ENCODE peak calls at places on chromosome 9, in eight cellular contexts. K, O, A, Z, T, Y, G and R are unnamed samples.

GRCh38 chr9:87685431-87685830 is 40.5 kb upstream of the CTSL start:
- DNase-seq in K (no peak), O (no peak), A (peak), Z (no peak), T (no peak), Y (no peak), G (peak), R (no peak)

GRCh38 chr9:63859475-63860215 is 1425.4 kb downstream of the FOXD4L5 start:
- DNase-seq in K (no peak), O (peak), A (no peak), Z (no peak), T (no peak), Y (no peak), G (no peak), R (no peak)

GRCh38 chr9:69444021-69444420 is 119.0 kb downstream of the ENTREP1 start:
- DNase-seq in K (no peak), O (no peak), A (no peak), Z (no peak), T (no peak), Y (no peak), G (no peak), R (no peak)

GRCh38 chr9:9061599-9061998 is 1262.0 kb upstream of the DMAC1 start:
- DNase-seq in K (no peak), O (no peak), A (no peak), Z (no peak), T (no peak), Y (no peak), G (no peak), R (no peak)

GRCh38 chr9:124011460-124012301 is at the start of gene LHX2:
- DNase-seq in K (peak), O (peak), A (peak), Z (peak), T (no peak), Y (no peak), G (no peak), R (peak)

GRCh38 chr9:82934949-82935348 is 128.0 kb downstream of the RASEF start:
- DNase-seq in K (no peak), O (no peak), A (peak), Z (no peak), T (no peak), Y (no peak), G (no peak), R (peak)

GRCh38 chr9:133609311-133610098 is at the start of gene FAM163B:
- DNase-seq in K (no peak), O (no peak), A (peak), Z (no peak), T (no peak), Y (no peak), G (no peak), R (no peak)

GRCh38 chr9:114532561-114533237 is 27.4 kb upstream of the WHRN start:
- DNase-seq in K (no peak), O (no peak), A (no peak), Z (no peak), T (no peak), Y (no peak), G (no peak), R (no peak)

GRCh38 chr9:79221084-79221483 is 350.7 kb upstream of the TLE4 start:
- DNase-seq in K (no peak), O (no peak), A (peak), Z (no peak), T (no peak), Y (no peak), G (no peak), R (peak)

GRCh38 chr9:133994359-133995011 is 2.4 kb upstream of the VAV2 start:
- DNase-seq in K (peak), O (peak), A (peak), Z (peak), T (peak), Y (peak), G (peak), R (peak)

GRCh38 chr9:68560131-68560844 is 19.6 kb upstream of the TMEM252 start:
- DNase-seq in K (peak), O (peak), A (peak), Z (peak), T (peak), Y (no peak), G (peak), R (peak)

GRCh38 chr9:42852133-42852532 is 668.7 kb downstream of the SPATA31A6 start:
- DNase-seq in K (no peak), O (peak), A (no peak), Z (no peak), T (no peak), Y (no peak), G (no peak), R (peak)

GRCh38 chr9:83327750-83328622 is 210.2 kb downstream of the FRMD3 start:
- DNase-seq in K (no peak), O (no peak), A (no peak), Z (no peak), T (no peak), Y (no peak), G (no peak), R (no peak)

GRCh38 chr9:135909371-135909770 is 2.0 kb upstream of the CAMSAP1 start:
- DNase-seq in K (no peak), O (no peak), A (no peak), Z (no peak), T (no peak), Y (no peak), G (peak), R (no peak)

GRCh38 chr9:135908334-135909204 is 1.2 kb upstream of the CAMSAP1 start:
- DNase-seq in K (no peak), O (no peak), A (peak), Z (peak), T (no peak), Y (no peak), G (peak), R (no peak)

GRCh38 chr9:135907006-135907434 is 326 bp downstream of the CAMSAP1 start:
- DNase-seq in K (no peak), O (no peak), A (no peak), Z (peak), T (no peak), Y (no peak), G (peak), R (no peak)

GRCh38 chr9:135906291-135907005 is 898 bp downstream of the CAMSAP1 start:
- DNase-seq in K (no peak), O (no peak), A (peak), Z (peak), T (no peak), Y (no peak), G (peak), R (no peak)

GRCh38 chr9:135907446-135908333 is at the start of gene CAMSAP1:
- DNase-seq in K (peak), O (peak), A (peak), Z (peak), T (peak), Y (peak), G (peak), R (peak)
- TF ChIP-seq POLR2A in K (no peak), O (no peak), A (peak), Z (peak), T (peak), Y (no peak), G (no peak), R (peak)

DNA sequence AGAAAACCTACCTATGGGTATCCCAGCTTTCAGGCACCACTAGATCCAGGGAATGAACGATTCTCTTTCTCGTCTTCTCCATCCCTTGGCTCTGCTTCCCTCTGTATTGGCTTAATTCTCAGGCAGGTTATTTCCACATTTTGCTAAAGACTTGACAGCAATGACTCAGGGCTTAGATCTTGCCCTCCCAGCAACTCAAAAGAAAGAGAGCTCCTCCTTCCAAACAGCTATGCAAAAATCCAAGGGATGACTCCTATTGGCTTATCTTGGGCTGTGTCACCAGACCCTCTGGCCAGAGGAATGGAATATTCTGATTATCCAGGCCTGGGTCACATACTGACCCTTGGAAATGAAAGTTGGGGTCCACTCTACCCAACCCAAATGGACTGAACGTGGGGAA is 270.2 kb downstream of the NTRK2 start:
- DNase-seq in K (no peak), O (no peak), A (no peak), Z (no peak), T (no peak), Y (no peak), G (no peak), R (no peak)
- TF ChIP-seq POLR2A in K (no peak), O (no peak), A (no peak), Z (no peak), T (no peak), Y (no peak), G (no peak), R (no peak)

DNA sequence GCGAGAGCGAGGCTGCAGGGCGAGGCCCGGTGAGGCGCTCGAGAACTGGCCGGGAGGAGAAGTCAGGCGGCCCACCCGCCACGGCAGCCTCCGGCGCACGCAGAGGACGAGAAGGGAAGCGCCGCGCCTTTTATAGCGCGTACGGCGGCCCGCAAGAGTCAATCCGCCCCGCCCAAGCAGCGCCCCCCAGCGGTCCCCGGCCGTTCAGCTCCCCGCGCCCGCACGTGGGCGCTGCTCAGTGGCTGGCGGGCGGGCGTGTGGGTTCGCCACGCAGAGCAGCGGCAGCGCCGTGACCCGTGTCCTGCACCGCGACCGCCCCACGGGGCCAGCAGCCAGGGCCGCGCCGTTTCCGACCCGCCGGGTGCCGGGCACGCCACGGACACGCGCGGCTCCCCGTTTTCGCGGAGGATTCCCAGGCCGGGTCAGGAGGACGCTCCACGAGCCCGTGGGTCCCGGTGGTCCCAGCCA is 14.6 kb downstream of the LCN10 start:
- DNase-seq in K (peak), O (peak), A (peak), Z (peak), T (peak), Y (peak), G (peak), R (peak)
- TF ChIP-seq POLR2A in K (no peak), O (peak), A (peak), Z (peak), T (peak), Y (peak), G (peak), R (peak)

GRCh38 chr9:120583958-120584369 is 4.0 kb upstream of the CDK5RAP2 start:
- DNase-seq in K (peak), O (no peak), A (peak), Z (peak), T (no peak), Y (no peak), G (no peak), R (peak)

GRCh38 chr9:120578614-120579013 is 1.4 kb downstream of the CDK5RAP2 start:
- DNase-seq in K (no peak), O (no peak), A (no peak), Z (no peak), T (no peak), Y (no peak), G (no peak), R (no peak)

GRCh38 chr9:120579139-120579749 is 723 bp downstream of the CDK5RAP2 start:
- DNase-seq in K (no peak), O (no peak), A (peak), Z (no peak), T (no peak), Y (no peak), G (no peak), R (peak)

GRCh38 chr9:120580591-120580896 is 577 bp upstream of the CDK5RAP2 start:
- DNase-seq in K (no peak), O (no peak), A (no peak), Z (no peak), T (no peak), Y (no peak), G (no peak), R (no peak)

GRCh38 chr9:120579750-120580590 is at the start of gene CDK5RAP2:
- DNase-seq in K (peak), O (peak), A (peak), Z (peak), T (peak), Y (peak), G (peak), R (peak)
- TF ChIP-seq POLR2A in K (no peak), O (no peak), A (no peak), Z (peak), T (peak), Y (no peak), G (no peak), R (peak)

GRCh38 chr9:92293452-92294296 is at the start of gene IARS1:
- DNase-seq in K (peak), O (peak), A (peak), Z (peak), T (peak), Y (peak), G (peak), R (peak)
- TF ChIP-seq POLR2A in K (no peak), O (no peak), A (peak), Z (peak), T (peak), Y (peak), G (no peak), R (peak)

GRCh38 chr9:121233906-121234901 is 32.5 kb upstream of the RAB14 start:
- DNase-seq in K (no peak), O (no peak), A (no peak), Z (no peak), T (no peak), Y (no peak), G (peak), R (peak)

GRCh38 chr9:121225240-121225639 is 23.6 kb upstream of the RAB14 start:
- DNase-seq in K (no peak), O (no peak), A (no peak), Z (no peak), T (no peak), Y (no peak), G (no peak), R (no peak)

GRCh38 chr9:121227867-121228266 is 26.2 kb upstream of the RAB14 start:
- DNase-seq in K (no peak), O (no peak), A (no peak), Z (no peak), T (no peak), Y (no peak), G (no peak), R (no peak)

GRCh38 chr9:121226186-121226585 is 24.5 kb upstream of the RAB14 start:
- DNase-seq in K (no peak), O (no peak), A (no peak), Z (no peak), T (no peak), Y (no peak), G (no peak), R (peak)

DNA sequence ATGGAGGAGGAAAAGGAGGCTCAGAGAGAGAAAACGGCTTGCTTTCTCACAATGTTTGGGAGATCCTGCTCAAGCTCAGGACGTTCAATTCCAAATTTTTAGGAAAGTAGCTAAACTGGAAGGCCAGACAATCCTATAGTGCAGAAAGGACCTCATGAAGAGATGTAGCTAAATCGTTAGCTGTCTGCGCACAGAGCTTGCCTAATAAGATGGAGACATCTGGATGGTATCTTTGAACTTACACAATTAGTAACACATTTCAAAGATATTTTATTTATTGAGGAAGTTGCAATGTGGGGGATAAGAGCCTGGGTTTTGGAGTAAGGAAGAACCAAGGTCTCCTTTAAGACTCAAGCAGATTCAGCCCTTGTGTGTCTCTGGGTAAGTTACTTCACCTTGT is 28.6 kb upstream of the RAB14 start:
- DNase-seq in K (no peak), O (no peak), A (no peak), Z (no peak), T (no peak), Y (no peak), G (no peak), R (no peak)
- TF ChIP-seq POLR2A in K (no peak), O (no peak), A (no peak), Z (no peak), T (no peak), Y (no peak), G (no peak), R (no peak)

GRCh38 chr9:136433043-136433715 is 6.5 kb downstream of the INPP5E start:
- DNase-seq in K (no peak), O (no peak), A (no peak), Z (no peak), T (no peak), Y (no peak), G (no peak), R (no peak)

GRCh38 chr9:136432591-136432990 is 7.1 kb downstream of the INPP5E start:
- DNase-seq in K (no peak), O (no peak), A (no peak), Z (no peak), T (no peak), Y (no peak), G (no peak), R (no peak)

GRCh38 chr9:136436055-136436634 is 3.5 kb downstream of the INPP5E start:
- DNase-seq in K (no peak), O (no peak), A (no peak), Z (no peak), T (no peak), Y (no peak), G (no peak), R (no peak)

GRCh38 chr9:136433849-136434579 is 5.6 kb downstream of the INPP5E start:
- DNase-seq in K (no peak), O (no peak), A (no peak), Z (no peak), T (no peak), Y (no peak), G (no peak), R (no peak)

DNA sequence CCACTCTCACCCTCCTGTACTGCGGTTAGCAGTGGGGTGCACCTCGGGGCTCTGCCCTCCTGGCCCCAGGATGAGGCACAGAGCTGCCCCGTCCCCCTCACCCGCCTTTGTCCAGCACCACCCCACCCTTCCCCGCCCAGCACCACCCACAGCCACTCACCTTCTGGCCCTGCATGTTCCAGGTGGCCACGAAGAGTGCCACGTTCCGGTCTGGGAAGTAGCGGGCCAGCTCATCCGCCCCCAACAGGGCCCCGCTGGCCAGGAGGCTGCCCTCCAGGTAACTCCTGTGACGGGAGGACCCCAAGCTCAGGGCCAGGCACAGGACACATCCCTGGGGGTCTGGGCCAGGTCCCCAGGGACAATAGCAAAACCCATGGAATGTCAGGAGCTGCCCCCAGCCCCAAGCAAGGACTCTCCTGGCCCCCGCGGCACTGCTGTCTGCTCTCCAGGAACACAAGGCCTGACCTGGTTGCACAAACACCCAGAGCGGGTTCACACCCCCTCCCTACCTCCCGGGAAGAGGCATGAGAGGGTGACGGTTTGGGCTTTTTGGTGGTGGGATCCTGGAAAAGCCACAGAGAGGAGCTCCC is 5.0 kb downstream of the INPP5E start:
- DNase-seq in K (no peak), O (no peak), A (no peak), Z (no peak), T (no peak), Y (no peak), G (no peak), R (no peak)
- TF ChIP-seq POLR2A in K (no peak), O (no peak), A (no peak), Z (no peak), T (no peak), Y (no peak), G (no peak), R (no peak)

DNA sequence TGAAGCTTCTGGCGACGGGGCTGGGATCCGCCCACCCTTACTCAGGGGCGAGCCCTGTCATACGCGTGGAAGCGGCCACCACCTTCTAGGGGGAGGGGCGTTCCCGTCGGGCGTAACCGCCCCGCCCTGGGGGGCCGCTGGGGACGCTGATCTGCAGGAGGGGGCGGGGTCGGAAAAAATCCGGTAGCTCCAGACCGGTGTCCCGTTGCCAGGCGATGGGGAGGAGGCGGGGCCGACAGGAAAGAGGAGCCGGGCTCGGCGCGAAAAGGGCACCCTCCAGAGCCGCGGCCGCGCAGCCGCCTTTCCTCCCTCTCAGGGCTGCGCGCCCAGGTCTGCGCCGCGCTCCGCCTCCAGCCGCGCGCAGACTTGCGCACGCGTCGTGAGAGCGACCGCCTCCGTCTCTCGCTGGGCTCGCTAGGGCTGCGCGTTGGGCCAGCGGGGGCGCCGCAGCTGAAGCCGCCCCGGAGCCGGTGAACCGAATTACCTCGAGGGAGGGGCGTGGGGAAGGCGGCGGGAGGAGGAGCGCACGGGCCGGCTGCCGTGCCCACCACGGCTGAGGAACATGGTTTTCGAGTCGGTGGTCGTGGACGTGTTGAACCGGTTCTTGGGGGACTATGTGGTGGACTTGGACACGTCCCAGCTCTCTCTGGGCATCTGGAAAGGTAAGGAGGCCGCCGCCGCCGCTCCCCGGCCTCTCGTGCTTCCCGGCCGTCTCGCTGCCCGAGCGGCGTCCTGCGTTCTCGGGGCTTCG is at the start of gene VPS13A:
- DNase-seq in K (peak), O (peak), A (peak), Z (peak), T (peak), Y (peak), G (peak), R (peak)
- TF ChIP-seq POLR2A in K (no peak), O (no peak), A (peak), Z (peak), T (peak), Y (peak), G (no peak), R (peak)

DNA sequence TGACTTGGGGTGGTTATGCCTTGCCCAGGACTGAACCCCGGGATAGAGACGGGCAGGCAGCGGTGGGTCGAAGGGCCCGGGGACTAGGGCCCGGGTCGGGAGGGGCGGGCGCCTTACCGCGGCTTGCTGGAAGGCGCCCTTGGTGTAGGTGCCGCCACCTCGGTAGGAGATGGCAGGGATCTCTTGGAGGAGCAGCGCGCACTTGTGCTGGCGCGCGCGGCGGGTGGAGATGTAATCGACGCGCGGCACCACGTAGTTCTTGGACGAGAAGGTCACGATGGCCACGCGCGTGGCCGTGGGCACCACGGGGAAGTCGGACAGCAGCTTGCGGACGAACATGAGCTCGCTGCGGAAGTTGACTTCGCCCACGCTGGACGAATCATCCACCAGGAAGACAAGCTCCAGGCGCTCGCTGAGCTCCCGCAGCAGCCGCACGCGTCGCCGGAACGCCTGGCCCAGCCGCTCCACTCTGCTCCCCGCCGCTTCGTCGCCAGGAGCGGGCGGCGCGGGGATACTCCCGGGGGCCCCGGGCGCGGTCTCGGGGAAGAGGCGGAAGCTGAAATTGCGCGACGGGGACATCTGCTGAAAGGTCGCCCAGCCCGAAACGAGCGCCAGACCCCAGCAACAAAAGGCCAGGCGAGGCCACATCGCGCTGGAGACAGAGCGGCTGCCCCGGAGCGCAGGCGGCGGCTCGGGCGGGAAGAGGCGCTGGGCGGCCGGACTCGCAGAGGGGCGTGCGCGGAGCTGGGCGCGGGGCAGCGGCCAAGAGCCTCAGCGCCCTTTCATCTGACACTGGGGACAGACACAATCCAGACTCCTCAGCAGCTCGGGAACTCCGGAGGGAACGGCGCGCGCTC is at the start of gene SVEP1:
- DNase-seq in K (no peak), O (peak), A (peak), Z (no peak), T (peak), Y (peak), G (peak), R (no peak)
- TF ChIP-seq POLR2A in K (no peak), O (no peak), A (no peak), Z (no peak), T (peak), Y (no peak), G (no peak), R (no peak)